ENCODE peak calls at places on chromosomes 13 and 19, in nine cellular contexts. W is sigmoid colon, F is fibroblast of lung, G is K562, N is fibroblast of pulmonary artery, T is AG10803, U is bronchial epithelial cell, V is nephron progenitor cell, Y is upper lobe of left lung. B is an unnamed sample.

GRCh38 chr13:27923794-27924528 is 4.2 kb downstream of the PDX1 start:
- DNase-seq in V (peak; percentile 51), F (no peak), Y (no peak), U (no peak), W (no peak), G (no peak), N (no peak), T (peak; percentile 4), B (no peak)

GRCh38 chr19:6459356-6460098 is at the start of gene SLC25A23:
- DNase-seq in N (peak; percentile 75), Y (peak; percentile 67), F (peak; percentile 73), U (peak; percentile 47), T (peak; percentile 69), V (peak; percentile 79), G (peak; percentile 87), W (peak; percentile 87), B (peak; percentile 76)

GRCh38 chr19:10036601-10037071 is 23.4 kb downstream of the RDH8 start:
- DNase-seq in T (peak; percentile 19), G (no peak), F (no peak), V (no peak), U (no peak), N (peak; percentile 6), W (no peak), Y (no peak), B (peak; percentile 28)

GRCh38 chr19:44820648-44821609 is 12.0 kb downstream of the BCAM start:
- DNase-seq in W (no peak), Y (no peak), N (peak; percentile 33), F (no peak), T (no peak), V (no peak), G (peak; percentile 32), U (no peak), B (no peak)

GRCh38 chr19:7986321-7987083 is 18.9 kb downstream of the ELAVL1 start:
- DNase-seq in Y (no peak), U (peak; percentile 83), N (peak; percentile 68), T (peak; percentile 61), G (no peak), V (no peak), W (no peak), F (peak; percentile 68), B (peak; percentile 71)

GRCh38 chr19:5926641-5927438 is 12.8 kb downstream of the CAPS start:
- DNase-seq in Y (no peak), N (no peak), G (no peak), V (peak; percentile 70), U (no peak), F (peak; percentile 64), W (peak; percentile 90), T (peak; percentile 97), B (no peak)

GRCh38 chr13:110499621-110500281 is 61.8 kb downstream of the RAB20 start:
- DNase-seq in F (no peak), U (peak; percentile 12), N (no peak), V (no peak), Y (no peak), T (peak; percentile 83), W (no peak), G (no peak), B (no peak)

GRCh38 chr19:55376381-55376933 is at the start of gene TMEM190:
- DNase-seq in V (peak; percentile 41), G (peak; percentile 65), Y (no peak), T (no peak), F (no peak), U (no peak), W (no peak), N (no peak), B (peak; percentile 25)

GRCh38 chr13:109494955-109495354 is 291.4 kb downstream of the IRS2 start:
- DNase-seq in V (no peak), T (peak; percentile 67), W (no peak), G (no peak), N (peak; percentile 94), U (peak; percentile 92), F (peak; percentile 69), Y (no peak), B (peak; percentile 8)

DNA sequence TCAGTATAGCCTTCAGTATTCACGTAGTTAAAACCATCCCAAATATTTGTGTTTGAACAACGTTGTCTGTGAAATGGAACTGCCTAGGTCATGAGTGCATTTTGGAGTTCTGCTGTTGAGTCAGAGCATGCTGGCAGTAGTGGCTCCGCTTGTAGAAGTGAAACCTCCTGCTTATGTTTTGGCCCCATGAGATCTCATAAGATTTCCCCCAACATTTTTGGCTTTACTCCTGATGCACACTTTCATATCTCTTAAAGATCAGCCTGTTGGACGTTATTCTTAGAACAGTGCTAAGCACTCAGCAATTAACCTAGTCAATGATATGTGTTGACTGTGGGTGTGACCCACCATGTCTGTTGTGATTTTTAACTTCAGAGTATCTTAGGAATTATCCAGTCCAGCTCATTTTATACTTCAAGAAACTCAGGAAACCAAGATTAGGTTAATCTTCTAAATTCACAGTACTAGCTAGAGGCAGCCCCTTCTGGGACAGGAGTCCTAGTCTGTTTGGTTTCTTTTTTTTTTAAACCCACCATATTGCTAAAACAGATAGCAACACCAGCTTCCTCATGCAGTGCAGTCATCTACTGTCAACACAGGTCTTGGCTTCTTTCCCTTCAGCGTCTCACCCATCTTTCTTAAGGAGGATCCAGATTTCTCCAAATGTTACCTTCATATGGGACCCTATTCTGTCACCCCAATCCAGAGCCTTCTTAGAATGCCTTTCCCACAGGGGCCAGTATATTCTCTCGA is 26.2 kb downstream of the RAP2A start:
- DNase-seq in F (peak; percentile 27), U (no peak), N (peak; percentile 40), V (no peak), G (no peak), T (peak; percentile 25), Y (no peak), W (no peak), B (no peak)
- TF ChIP-seq CTCF in F (no peak), U (no peak), N (no peak), V (no peak), G (no peak), T (no peak), Y (no peak), W (no peak), B (no peak)

GRCh38 chr13:53379485-53379884 is 350.9 kb downstream of the OLFM4 start:
- DNase-seq in U (no peak), Y (no peak), V (no peak), T (no peak), W (no peak), G (no peak), F (no peak), N (no peak), B (no peak)

DNA sequence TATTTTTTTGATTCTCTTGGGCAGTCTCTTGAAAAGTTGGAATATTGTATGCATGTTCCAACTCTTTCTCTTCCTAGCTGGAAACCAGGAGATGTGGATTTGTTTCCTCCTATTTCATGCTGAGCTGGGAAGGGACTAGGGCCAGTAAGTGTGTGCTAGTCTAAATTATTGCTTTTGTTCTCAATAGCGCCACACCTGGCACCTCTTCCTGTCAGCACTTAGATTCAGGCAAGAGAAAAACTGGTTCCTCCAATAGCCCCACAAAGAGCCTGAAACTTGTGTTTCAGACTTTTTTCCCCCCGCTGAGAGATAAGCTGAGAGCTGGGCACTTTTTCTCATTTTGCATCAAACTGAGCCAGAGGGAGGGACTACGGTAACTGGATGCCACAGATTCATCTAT is 353.4 kb downstream of the OLFM4 start:
- DNase-seq in G (no peak), V (no peak), W (no peak), F (no peak), T (no peak), N (no peak), Y (no peak), U (no peak), B (peak; percentile 1)
- TF ChIP-seq CTCF in G (no peak), V (no peak), W (no peak), F (no peak), T (no peak), N (no peak), Y (no peak), U (no peak), B (no peak)

GRCh38 chr13:64154514-64154913 is 2738.9 kb upstream of the PCDH20 start:
- DNase-seq in N (peak; percentile 55), V (no peak), F (peak; percentile 54), Y (no peak), W (no peak), T (peak; percentile 28), G (no peak), U (no peak), B (peak; percentile 28)
- TF ChIP-seq CTCF in N (peak; percentile 45), V (no peak), F (peak; percentile 31), Y (no peak), W (no peak), T (peak; percentile 48), G (no peak), U (no peak), B (peak; percentile 28)

DNA sequence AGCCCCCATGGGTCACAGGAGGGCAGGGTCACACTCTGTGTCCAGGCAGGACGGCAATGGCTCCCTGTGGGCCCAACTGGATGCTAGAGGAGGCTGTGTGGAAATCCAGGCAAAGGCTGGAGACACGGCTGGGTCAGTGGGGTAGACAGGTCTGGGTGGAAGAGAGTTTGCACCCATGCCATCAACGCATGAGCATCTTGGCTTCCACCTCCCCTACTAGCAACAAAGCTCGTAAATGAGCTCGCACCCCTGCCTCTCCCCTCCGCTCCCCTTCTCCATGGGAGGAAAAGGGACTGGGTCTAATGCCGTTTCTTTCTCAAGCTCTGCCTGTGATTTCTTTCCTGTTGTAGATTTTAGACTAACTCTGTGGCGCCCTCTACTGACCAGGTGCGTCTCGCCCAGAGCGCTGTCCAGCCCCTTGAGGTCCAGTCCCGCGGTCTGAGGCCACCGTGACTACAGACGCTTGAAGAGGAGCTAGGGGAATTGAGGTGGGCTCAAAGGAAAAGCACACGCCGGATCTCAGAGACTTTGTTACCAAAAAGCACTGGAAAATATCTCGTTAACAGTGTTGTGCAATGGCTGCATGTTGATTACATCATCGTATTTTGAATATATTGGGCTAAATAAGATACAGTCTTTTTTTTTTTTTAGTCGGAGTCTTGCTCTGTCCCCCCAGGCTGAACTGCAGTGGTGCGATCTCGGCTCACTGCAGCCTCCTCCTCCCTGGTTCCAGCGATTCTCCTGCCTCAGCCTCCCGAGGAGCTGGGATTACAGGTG is 50.7 kb upstream of the USP29 start:
- DNase-seq in G (no peak), T (no peak), V (no peak), U (no peak), Y (no peak), N (no peak), W (peak; percentile 73), F (no peak), B (no peak)
- TF ChIP-seq CTCF in G (peak; percentile 4), T (no peak), V (no peak), U (no peak), Y (no peak), N (no peak), W (peak; percentile 47), F (no peak), B (no peak)

GRCh38 chr19:51726049-51726448 is 2.3 kb upstream of the HAS1 start:
- DNase-seq in U (peak; percentile 93), W (peak; percentile 82), F (peak; percentile 73), N (peak; percentile 78), V (no peak), T (peak; percentile 93), G (peak; percentile 84), Y (no peak), B (peak; percentile 94)

GRCh38 chr19:51721905-51722304 is 1.9 kb downstream of the HAS1 start:
- DNase-seq in U (no peak), N (no peak), Y (no peak), G (no peak), V (no peak), F (no peak), T (no peak), W (no peak), B (no peak)

GRCh38 chr19:51724543-51724942 is 752 bp upstream of the HAS1 start:
- DNase-seq in F (no peak), Y (no peak), N (no peak), V (no peak), W (peak; percentile 74), G (no peak), U (peak; percentile 47), T (no peak), B (no peak)

GRCh38 chr19:51719251-51719901 is 4.4 kb downstream of the HAS1 start:
- DNase-seq in G (no peak), Y (no peak), F (no peak), N (no peak), V (peak; percentile 15), W (no peak), T (no peak), U (no peak), B (no peak)

GRCh38 chr19:51722492-51722891 is 1.3 kb downstream of the HAS1 start:
- DNase-seq in G (no peak), T (no peak), F (no peak), V (no peak), N (no peak), Y (no peak), U (no peak), W (no peak), B (no peak)
- TF ChIP-seq CTCF in G (no peak), T (no peak), F (no peak), V (no peak), N (no peak), Y (no peak), U (no peak), W (no peak), B (no peak)

B was measured in MCF 10A.